ENCODE peak calls at places on chromosomes 12 and 14, in nine cellular contexts. J is cardiac muscle cell, O is heart left ventricle, T is neural progenitor cell, H is GM12865, N is kidney epithelial cell, C is uterus, Z is ovary, Q is left ventricle myocardium inferior. F is an unnamed sample.

GRCh38 chr12:6949063-6949594 is 2.0 kb upstream of the PTPN6 start:
- DNase-seq in J (no peak), O (no peak), T (no peak), H (peak; percentile 62), N (no peak), C (no peak), Z (no peak), Q (peak; percentile 13), F (no peak)

GRCh38 chr12:110717037-110717436 is 25.7 kb downstream of the PPP1CC start:
- DNase-seq in J (no peak), O (no peak), T (no peak), H (no peak), N (no peak), C (no peak), Z (no peak), Q (no peak), F (no peak)

GRCh38 chr12:120015313-120015712 is 26.3 kb downstream of the BICDL1 start:
- DNase-seq in J (no peak), O (no peak), T (no peak), H (peak; percentile 42), N (no peak), C (no peak), Z (no peak), Q (no peak), F (no peak)

GRCh38 chr14:75578099-75578785 is at the start of gene FLVCR2:
- DNase-seq in J (peak; percentile 86), O (peak; percentile 88), T (peak; percentile 84), H (peak; percentile 60), N (peak; percentile 12), C (peak; percentile 82), Z (peak; percentile 85), Q (peak; percentile 86), F (no peak)

GRCh38 chr12:103830025-103830725 is 10.9 kb downstream of the NT5DC3 start:
- DNase-seq in J (no peak), O (no peak), T (no peak), H (no peak), N (no peak), C (no peak), Z (no peak), Q (no peak), F (no peak)

GRCh38 chr12:33514893-33515292 is 75.3 kb upstream of the SYT10 start:
- DNase-seq in J (no peak), O (no peak), T (peak; percentile 15), H (no peak), N (no peak), C (no peak), Z (no peak), Q (no peak), F (no peak)

GRCh38 chr12:90234455-90234854 is 525.8 kb upstream of the ATP2B1 start:
- DNase-seq in J (no peak), O (no peak), T (no peak), H (peak; percentile 1), N (no peak), C (no peak), Z (no peak), Q (no peak), F (no peak)

GRCh38 chr12:128078311-128078851 is 188.6 kb upstream of the TMEM132C start:
- DNase-seq in J (no peak), O (no peak), T (peak; percentile 44), H (no peak), N (no peak), C (no peak), Z (no peak), Q (no peak), F (no peak)

GRCh38 chr12:126369487-126370463 is 1304.5 kb downstream of the AACS start:
- DNase-seq in J (no peak), O (no peak), T (no peak), H (no peak), N (no peak), C (no peak), Z (no peak), Q (no peak), F (no peak)
- TF ChIP-seq CTCF in J (peak; percentile 23), O (no peak), T (peak; percentile 16), H (no peak), N (no peak), C (no peak), Z (no peak), Q (no peak), F (peak; percentile 2)

GRCh38 chr12:59382678-59383425 is 213.0 kb upstream of the SLC16A7 start:
- DNase-seq in J (no peak), O (no peak), T (no peak), H (no peak), N (no peak), C (no peak), Z (no peak), Q (no peak), F (no peak)
- H3K4me3 ChIP-seq in J (no peak overlapping the region), O (no peak overlapping the region), T (no peak overlapping the region), H (no peak overlapping the region), N (no peak overlapping the region), C (no peak overlapping the region), Z (no peak overlapping the region), Q (no peak overlapping the region), F (no peak overlapping the region)

DNA sequence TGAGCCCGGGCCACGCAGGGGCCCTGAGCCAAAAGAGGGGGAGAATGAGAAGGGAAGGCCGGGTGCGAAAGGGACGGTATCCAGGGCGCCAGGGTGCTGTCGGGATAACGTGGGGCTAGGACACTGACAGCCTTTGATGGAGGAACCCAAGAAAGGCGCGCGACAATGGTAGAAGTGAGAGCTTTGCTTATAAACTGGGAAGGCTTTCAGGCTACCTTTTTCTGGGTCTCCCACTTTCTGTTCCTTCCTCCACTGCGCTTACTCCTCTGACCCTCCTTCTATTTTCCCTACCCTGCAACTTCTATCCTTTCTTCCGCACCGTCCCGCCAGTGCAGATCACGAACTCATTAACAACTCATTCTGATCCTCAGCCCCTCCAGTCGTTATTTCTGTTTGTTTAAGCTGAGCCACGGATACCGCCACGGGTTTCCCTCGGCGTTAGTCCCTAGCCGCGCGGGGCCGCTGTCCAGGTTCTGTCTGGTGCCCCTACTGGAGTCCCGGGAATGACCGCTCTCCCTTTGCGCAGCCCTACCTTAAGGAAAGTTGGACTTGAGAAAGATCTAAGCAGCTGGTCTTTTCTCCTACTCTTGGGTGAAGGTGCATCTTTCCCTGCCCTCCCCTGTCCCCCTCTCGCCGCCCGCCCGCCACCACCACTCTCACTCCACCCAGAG is 3.0 kb downstream of the SSTR1 start:
- DNase-seq in J (peak; percentile 65), O (no peak), T (peak; percentile 69), H (no peak), N (no peak), C (no peak), Z (no peak), Q (peak; percentile 15), F (no peak)
- TF ChIP-seq CTCF in J (peak; percentile 54), O (peak; percentile 21), T (peak; percentile 42), H (no peak), N (peak; percentile 64), C (no peak), Z (no peak), Q (peak; percentile 37), F (peak; percentile 16)

DNA sequence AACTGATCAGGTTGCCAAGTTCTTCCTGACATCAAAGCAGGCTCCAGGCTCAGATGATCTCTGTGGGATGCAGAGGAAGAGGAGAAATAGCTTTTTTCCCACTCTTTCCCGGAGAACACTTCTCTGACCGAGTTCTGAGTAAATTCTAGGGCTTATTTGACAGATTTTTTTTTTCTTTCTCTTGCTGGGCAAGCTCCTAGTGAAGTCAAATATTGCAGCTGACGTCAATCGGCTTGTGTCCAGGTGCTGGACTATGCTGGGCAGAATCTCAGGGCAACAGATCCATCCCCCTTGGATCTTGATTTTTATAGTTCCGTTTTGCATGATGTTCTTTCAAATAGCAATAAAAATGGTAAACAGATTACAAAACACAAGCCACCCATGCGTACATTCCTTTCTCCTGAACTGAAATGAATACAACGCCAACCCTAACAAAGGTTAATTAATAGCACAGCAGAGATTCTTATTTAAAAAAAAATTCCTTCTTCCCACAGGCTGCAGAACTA is 182.2 kb downstream of the NOVA1 start:
- DNase-seq in J (no peak), O (no peak), T (no peak), H (no peak), N (no peak), C (peak; percentile 77), Z (peak; percentile 49), Q (no peak), F (peak; percentile 33)
- H3K4me3 ChIP-seq in J (no peak overlapping the region), O (no peak overlapping the region), T (no peak overlapping the region), H (no peak overlapping the region), N (no peak overlapping the region), C (no peak overlapping the region), Z (no peak overlapping the region), Q (no peak overlapping the region), F (no peak overlapping the region)

GRCh38 chr12:79347852-79348251 is 342.9 kb downstream of the PAWR start:
- DNase-seq in J (no peak), O (no peak), T (no peak), H (no peak), N (no peak), C (no peak), Z (no peak), Q (no peak), F (no peak)

DNA sequence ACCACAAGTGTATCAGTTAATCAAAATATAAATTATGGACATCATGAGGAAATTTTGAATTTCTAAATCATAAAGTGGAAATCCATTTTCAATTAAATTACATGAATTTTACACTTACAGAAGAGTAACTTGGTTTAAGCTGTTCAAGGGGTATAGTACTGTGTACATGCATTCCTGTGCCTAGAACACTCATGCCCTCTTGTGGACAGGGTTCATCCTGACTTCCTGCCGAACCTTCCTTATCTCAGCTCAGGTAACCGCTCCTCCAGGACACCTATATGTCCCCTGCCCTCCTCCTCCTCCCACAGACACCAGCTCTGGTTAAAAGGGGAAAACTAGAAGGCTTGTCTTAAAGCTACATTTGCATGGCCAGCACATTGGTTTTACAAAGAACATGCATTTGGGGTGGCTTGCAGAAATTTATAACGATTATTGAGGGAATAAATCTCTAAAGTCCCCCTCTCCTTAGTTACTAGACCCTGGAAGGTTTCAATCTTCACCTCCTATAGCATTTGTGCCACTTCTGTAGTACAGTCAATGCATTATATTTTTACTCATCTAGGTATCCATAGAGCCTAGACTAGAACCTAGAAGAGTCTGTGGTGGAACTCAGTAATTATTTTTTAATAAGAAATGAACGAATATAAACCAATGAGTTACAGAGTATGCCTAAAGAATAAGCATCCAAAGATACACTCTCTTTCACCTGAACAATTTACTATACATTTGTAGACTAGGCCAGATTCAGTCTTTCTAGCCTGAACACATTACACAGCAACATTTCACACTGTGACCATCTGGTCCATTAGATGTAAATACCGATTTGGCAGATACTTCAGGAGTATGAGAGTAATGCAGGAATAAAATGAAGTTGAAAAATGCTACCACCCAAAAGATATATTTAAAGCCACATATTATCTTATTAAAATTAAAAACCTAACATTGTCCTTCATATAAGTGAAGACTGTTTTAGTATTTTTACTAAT is 345.6 kb downstream of the PAWR start:
- DNase-seq in J (peak; percentile 62), O (no peak), T (peak; percentile 65), H (peak; percentile 57), N (peak; percentile 7), C (no peak), Z (no peak), Q (no peak), F (no peak)
- TF ChIP-seq CTCF in J (peak; percentile 35), O (peak; percentile 49), T (peak; percentile 72), H (peak; percentile 53), N (peak; percentile 85), C (no peak), Z (no peak), Q (peak; percentile 63), F (peak; percentile 88)

GRCh38 chr14:81676879-81677278 is 143.2 kb upstream of the SEL1L start:
- DNase-seq in J (no peak), O (no peak), T (no peak), H (no peak), N (no peak), C (no peak), Z (no peak), Q (no peak), F (no peak)
- H3K4me3 ChIP-seq in J (no peak overlapping the region), O (no peak overlapping the region), T (no peak overlapping the region), H (no peak overlapping the region), N (no peak overlapping the region), C (no peak overlapping the region), Z (no peak overlapping the region), Q (no peak overlapping the region), F (no peak overlapping the region)